ENCODE peak calls at places on chromosomes 6 and 20, in nine cellular contexts. One of them, this sample, is unnamed.

GRCh38 chr20:11711214-11711613 is 206.5 kb upstream of the BTBD3 start:
- DNase-seq in AML-193: no peak
- DNase-seq in Kasumi-1: no peak
- DNase-seq in activated effector memory CD4-positive, alpha-beta T cell treated with Interleukin-2 at 50 U/mL for 16 hours: no peak
- DNase-seq in psoas muscle: no peak
- DNase-seq in SW480: no peak
- DNase-seq in GM23338: peak; percentile 31
- DNase-seq in stomach: no peak
- DNase-seq in dermis microvascular lymphatic vessel endothelial cell: no peak
- DNase-seq in this sample: no peak

GRCh38 chr20:61935926-61936700 is 129.6 kb downstream of the TAF4 start:
- DNase-seq in AML-193: no peak
- DNase-seq in Kasumi-1: no peak
- DNase-seq in activated effector memory CD4-positive, alpha-beta T cell treated with Interleukin-2 at 50 U/mL for 16 hours: no peak
- DNase-seq in psoas muscle: no peak
- DNase-seq in SW480: no peak
- DNase-seq in GM23338: no peak
- DNase-seq in stomach: no peak
- DNase-seq in dermis microvascular lymphatic vessel endothelial cell: no peak
- DNase-seq in this sample: no peak

GRCh38 chr6:33276581-33276863 is 401 bp upstream of the B3GALT4 start:
- DNase-seq in AML-193: no peak
- DNase-seq in Kasumi-1: peak; percentile 46
- DNase-seq in activated effector memory CD4-positive, alpha-beta T cell treated with Interleukin-2 at 50 U/mL for 16 hours: no peak
- DNase-seq in psoas muscle: no peak
- DNase-seq in SW480: no peak
- DNase-seq in GM23338: no peak
- DNase-seq in stomach: no peak
- DNase-seq in dermis microvascular lymphatic vessel endothelial cell: no peak
- DNase-seq in this sample: no peak

GRCh38 chr20:63099426-63100267 is 92.9 kb upstream of the BHLHE23 start:
- DNase-seq in AML-193: no peak
- DNase-seq in Kasumi-1: no peak
- DNase-seq in activated effector memory CD4-positive, alpha-beta T cell treated with Interleukin-2 at 50 U/mL for 16 hours: no peak
- DNase-seq in psoas muscle: no peak
- DNase-seq in SW480: no peak
- DNase-seq in GM23338: no peak
- DNase-seq in stomach: no peak
- DNase-seq in dermis microvascular lymphatic vessel endothelial cell: no peak
- DNase-seq in this sample: no peak

GRCh38 chr6:32692019-32692418 is 25.6 kb upstream of the HLA-DQB1 start:
- DNase-seq in AML-193: peak; percentile 76
- DNase-seq in Kasumi-1: no peak
- DNase-seq in activated effector memory CD4-positive, alpha-beta T cell treated with Interleukin-2 at 50 U/mL for 16 hours: peak; percentile 34
- DNase-seq in psoas muscle: no peak
- DNase-seq in SW480: peak; percentile 58
- DNase-seq in GM23338: peak; percentile 72
- DNase-seq in stomach: peak; percentile 43
- DNase-seq in dermis microvascular lymphatic vessel endothelial cell: no peak
- DNase-seq in this sample: peak; percentile 39

GRCh38 chr6:106159531-106159940 is 73.4 kb downstream of the PRDM1 start:
- DNase-seq in AML-193: no peak
- DNase-seq in Kasumi-1: no peak
- DNase-seq in activated effector memory CD4-positive, alpha-beta T cell treated with Interleukin-2 at 50 U/mL for 16 hours: no peak
- DNase-seq in psoas muscle: no peak
- DNase-seq in SW480: no peak
- DNase-seq in GM23338: no peak
- DNase-seq in stomach: no peak
- DNase-seq in dermis microvascular lymphatic vessel endothelial cell: no peak
- DNase-seq in this sample: peak; percentile 2

GRCh38 chr6:132401120-132401940 is at the start of gene MOXD1:
- DNase-seq in AML-193: no peak
- DNase-seq in Kasumi-1: peak; percentile 21
- DNase-seq in activated effector memory CD4-positive, alpha-beta T cell treated with Interleukin-2 at 50 U/mL for 16 hours: no peak
- DNase-seq in psoas muscle: peak; percentile 42
- DNase-seq in SW480: no peak
- DNase-seq in GM23338: peak; percentile 78
- DNase-seq in stomach: peak; percentile 60
- DNase-seq in dermis microvascular lymphatic vessel endothelial cell: no peak
- DNase-seq in this sample: peak; percentile 43

GRCh38 chr20:34904202-34904621 is 27.8 kb downstream of the ACSS2 start:
- DNase-seq in AML-193: no peak
- DNase-seq in Kasumi-1: no peak
- DNase-seq in activated effector memory CD4-positive, alpha-beta T cell treated with Interleukin-2 at 50 U/mL for 16 hours: no peak
- DNase-seq in psoas muscle: no peak
- DNase-seq in SW480: no peak
- DNase-seq in GM23338: no peak
- DNase-seq in stomach: peak; percentile 41
- DNase-seq in dermis microvascular lymphatic vessel endothelial cell: peak; percentile 20
- DNase-seq in this sample: no peak

GRCh38 chr20:46967647-46968046 is 73.0 kb downstream of the EYA2 start:
- DNase-seq in AML-193: no peak
- DNase-seq in Kasumi-1: no peak
- DNase-seq in activated effector memory CD4-positive, alpha-beta T cell treated with Interleukin-2 at 50 U/mL for 16 hours: no peak
- DNase-seq in psoas muscle: no peak
- DNase-seq in SW480: no peak
- DNase-seq in GM23338: no peak
- DNase-seq in stomach: no peak
- DNase-seq in dermis microvascular lymphatic vessel endothelial cell: no peak
- DNase-seq in this sample: no peak

GRCh38 chr20:6806291-6806690 is 38.8 kb downstream of the BMP2 start:
- DNase-seq in AML-193: no peak
- DNase-seq in Kasumi-1: no peak
- DNase-seq in activated effector memory CD4-positive, alpha-beta T cell treated with Interleukin-2 at 50 U/mL for 16 hours: no peak
- DNase-seq in psoas muscle: no peak
- DNase-seq in SW480: no peak
- DNase-seq in GM23338: no peak
- DNase-seq in stomach: no peak
- DNase-seq in dermis microvascular lymphatic vessel endothelial cell: no peak
- DNase-seq in this sample: no peak

GRCh38 chr20:63433756-63434531 is 38.5 kb downstream of the KCNQ2 start:
- DNase-seq in AML-193: no peak
- DNase-seq in Kasumi-1: no peak
- DNase-seq in activated effector memory CD4-positive, alpha-beta T cell treated with Interleukin-2 at 50 U/mL for 16 hours: no peak
- DNase-seq in psoas muscle: no peak
- DNase-seq in SW480: no peak
- DNase-seq in GM23338: no peak
- DNase-seq in stomach: no peak
- DNase-seq in dermis microvascular lymphatic vessel endothelial cell: no peak
- DNase-seq in this sample: no peak

GRCh38 chr6:31579119-31579505 is 3.1 kb downstream of the LTB start:
- DNase-seq in AML-193: no peak
- DNase-seq in Kasumi-1: no peak
- DNase-seq in activated effector memory CD4-positive, alpha-beta T cell treated with Interleukin-2 at 50 U/mL for 16 hours: no peak
- DNase-seq in psoas muscle: no peak
- DNase-seq in SW480: no peak
- DNase-seq in GM23338: no peak
- DNase-seq in stomach: no peak
- DNase-seq in dermis microvascular lymphatic vessel endothelial cell: no peak
- DNase-seq in this sample: no peak

GRCh38 chr6:7108196-7108963 is 619 bp downstream of the RREB1 start:
- DNase-seq in AML-193: no peak
- DNase-seq in Kasumi-1: no peak
- DNase-seq in activated effector memory CD4-positive, alpha-beta T cell treated with Interleukin-2 at 50 U/mL for 16 hours: peak; percentile 25
- DNase-seq in psoas muscle: peak; percentile 66
- DNase-seq in SW480: peak; percentile 45
- DNase-seq in GM23338: peak; percentile 78
- DNase-seq in stomach: peak; percentile 61
- DNase-seq in dermis microvascular lymphatic vessel endothelial cell: no peak
- DNase-seq in this sample: peak; percentile 19

GRCh38 chr20:17558154-17558940 is 11.5 kb upstream of the DSTN start:
- DNase-seq in AML-193: peak; percentile 20
- DNase-seq in Kasumi-1: peak; percentile 60
- DNase-seq in activated effector memory CD4-positive, alpha-beta T cell treated with Interleukin-2 at 50 U/mL for 16 hours: no peak
- DNase-seq in psoas muscle: peak; percentile 27
- DNase-seq in SW480: peak; percentile 93
- DNase-seq in GM23338: peak; percentile 60
- DNase-seq in stomach: peak; percentile 42
- DNase-seq in dermis microvascular lymphatic vessel endothelial cell: peak; percentile 71
- DNase-seq in this sample: no peak

GRCh38 chr6:105757512-105758200 is 328.5 kb upstream of the PRDM1 start:
- DNase-seq in AML-193: no peak
- DNase-seq in Kasumi-1: no peak
- DNase-seq in activated effector memory CD4-positive, alpha-beta T cell treated with Interleukin-2 at 50 U/mL for 16 hours: no peak
- DNase-seq in psoas muscle: no peak
- DNase-seq in SW480: peak; percentile 93
- DNase-seq in GM23338: no peak
- DNase-seq in stomach: no peak
- DNase-seq in dermis microvascular lymphatic vessel endothelial cell: no peak
- DNase-seq in this sample: peak; percentile 95

GRCh38 chr6:130500693-130501092 is 134.9 kb downstream of the TMEM200A start:
- DNase-seq in AML-193: no peak
- DNase-seq in Kasumi-1: no peak
- DNase-seq in activated effector memory CD4-positive, alpha-beta T cell treated with Interleukin-2 at 50 U/mL for 16 hours: no peak
- DNase-seq in psoas muscle: no peak
- DNase-seq in SW480: no peak
- DNase-seq in GM23338: no peak
- DNase-seq in stomach: no peak
- DNase-seq in dermis microvascular lymphatic vessel endothelial cell: no peak
- DNase-seq in this sample: no peak

GRCh38 chr20:21719592-21720214 is 14.2 kb downstream of the PAX1 start:
- DNase-seq in AML-193: peak; percentile 22
- DNase-seq in Kasumi-1: peak; percentile 68
- DNase-seq in activated effector memory CD4-positive, alpha-beta T cell treated with Interleukin-2 at 50 U/mL for 16 hours: no peak
- DNase-seq in psoas muscle: no peak
- DNase-seq in SW480: peak; percentile 72
- DNase-seq in GM23338: peak; percentile 87
- DNase-seq in stomach: peak; percentile 51
- DNase-seq in dermis microvascular lymphatic vessel endothelial cell: peak; percentile 35
- DNase-seq in this sample: peak; percentile 79

GRCh38 chr6:85747093-85747492 is 104.4 kb upstream of the SYNCRIP start:
- DNase-seq in AML-193: no peak
- DNase-seq in Kasumi-1: no peak
- DNase-seq in activated effector memory CD4-positive, alpha-beta T cell treated with Interleukin-2 at 50 U/mL for 16 hours: no peak
- DNase-seq in psoas muscle: no peak
- DNase-seq in SW480: no peak
- DNase-seq in GM23338: no peak
- DNase-seq in stomach: no peak
- DNase-seq in dermis microvascular lymphatic vessel endothelial cell: no peak
- DNase-seq in this sample: no peak